ENCODE peak calls at places on chromosomes 16 and 17, in five cellular contexts. P, J, L, Q and A are unnamed samples.

GRCh38 chr16:180101-180920 is at the start of gene HBQ1:
- DNase-seq in J (peak), P (peak), L (peak), Q (peak), A (peak)

GRCh38 chr17:81239714-81240555 is 817 bp downstream of the NDUFAF8 start:
- DNase-seq in Q (peak), J (peak), P (peak), L (peak), A (peak)

GRCh38 chr16:69476920-69477418 is 52.5 kb downstream of the CYB5B start:
- DNase-seq in L (no peak), P (no peak), Q (peak), J (peak), A (no peak)

GRCh38 chr16:28492511-28492910 is 637 bp upstream of the CLN3 start:
- DNase-seq in Q (no peak), P (no peak), J (no peak), L (no peak), A (no peak)

GRCh38 chr17:13883659-13884058 is 185.6 kb upstream of the COX10 start:
- DNase-seq in P (no peak), Q (no peak), J (no peak), L (no peak), A (no peak)

GRCh38 chr16:50315346-50315997 is 49.1 kb downstream of the ADCY7 start:
- DNase-seq in P (no peak), J (no peak), Q (no peak), L (no peak), A (no peak)

GRCh38 chr17:74682442-74683190 is 30.1 kb downstream of the CD300LF start:
- DNase-seq in Q (no peak), J (no peak), P (no peak), L (no peak), A (no peak)

GRCh38 chr17:76734080-76734840 is 2.9 kb downstream of the SRSF2 start:
- DNase-seq in Q (peak), J (no peak), P (no peak), L (no peak), A (no peak)